ENCODE peak calls at places on chromosomes 2 and 18, in ten cellular contexts. One of them, this sample, is unnamed.

GRCh38 chr2:98457045-98457696 is 12.5 kb downstream of the INPP4A start:
- DNase-seq in nephron progenitor cell: no peak
- DNase-seq in endodermal cell: peak
- DNase-seq in MCF 10A: peak
- DNase-seq in kidney epithelial cell: no peak
- DNase-seq in OCI-LY7: no peak
- DNase-seq in fibroblast of pulmonary artery: peak
- DNase-seq in bronchial epithelial cell: peak
- DNase-seq in BE2C: no peak
- DNase-seq in CD8-positive, alpha-beta T cell: no peak
- DNase-seq in this sample: peak

GRCh38 chr18:63970803-63971191 is 916 bp downstream of the SERPINB8 start:
- DNase-seq in BE2C: no peak
- DNase-seq in kidney epithelial cell: no peak
- DNase-seq in OCI-LY7: no peak
- DNase-seq in nephron progenitor cell: peak
- DNase-seq in fibroblast of pulmonary artery: no peak
- DNase-seq in endodermal cell: peak
- DNase-seq in MCF 10A: peak
- DNase-seq in bronchial epithelial cell: peak
- DNase-seq in CD8-positive, alpha-beta T cell: no peak
- DNase-seq in this sample: peak

GRCh38 chr18:3693385-3693784 is 243.4 kb downstream of the TGIF1 start:
- DNase-seq in bronchial epithelial cell: no peak
- DNase-seq in CD8-positive, alpha-beta T cell: no peak
- DNase-seq in endodermal cell: no peak
- DNase-seq in kidney epithelial cell: no peak
- DNase-seq in BE2C: no peak
- DNase-seq in MCF 10A: no peak
- DNase-seq in fibroblast of pulmonary artery: no peak
- DNase-seq in OCI-LY7: no peak
- DNase-seq in nephron progenitor cell: no peak
- DNase-seq in this sample: no peak

GRCh38 chr2:238913931-238914647 is 66.2 kb downstream of the TWIST2 start:
- DNase-seq in fibroblast of pulmonary artery: no peak
- DNase-seq in OCI-LY7: no peak
- DNase-seq in bronchial epithelial cell: no peak
- DNase-seq in kidney epithelial cell: no peak
- DNase-seq in CD8-positive, alpha-beta T cell: no peak
- DNase-seq in MCF 10A: no peak
- DNase-seq in nephron progenitor cell: no peak
- DNase-seq in endodermal cell: peak
- DNase-seq in BE2C: no peak
- DNase-seq in this sample: no peak

GRCh38 chr2:120239488-120240287 is 13.0 kb upstream of the RALB start:
- DNase-seq in nephron progenitor cell: no peak
- DNase-seq in OCI-LY7: no peak
- DNase-seq in BE2C: no peak
- DNase-seq in MCF 10A: peak
- DNase-seq in bronchial epithelial cell: peak
- DNase-seq in endodermal cell: peak
- DNase-seq in CD8-positive, alpha-beta T cell: no peak
- DNase-seq in kidney epithelial cell: no peak
- DNase-seq in fibroblast of pulmonary artery: peak
- DNase-seq in this sample: peak

GRCh38 chr18:26656401-26656943 is 108.1 kb upstream of the KCTD1 start:
- DNase-seq in CD8-positive, alpha-beta T cell: no peak
- DNase-seq in OCI-LY7: no peak
- DNase-seq in fibroblast of pulmonary artery: no peak
- DNase-seq in endodermal cell: no peak
- DNase-seq in BE2C: no peak
- DNase-seq in MCF 10A: no peak
- DNase-seq in kidney epithelial cell: no peak
- DNase-seq in nephron progenitor cell: no peak
- DNase-seq in bronchial epithelial cell: no peak
- DNase-seq in this sample: no peak

GRCh38 chr2:120763516-120763915 is 27.8 kb downstream of the GLI2 start:
- DNase-seq in endodermal cell: peak
- DNase-seq in fibroblast of pulmonary artery: peak
- DNase-seq in MCF 10A: peak
- DNase-seq in OCI-LY7: no peak
- DNase-seq in nephron progenitor cell: no peak
- DNase-seq in CD8-positive, alpha-beta T cell: no peak
- DNase-seq in bronchial epithelial cell: no peak
- DNase-seq in BE2C: no peak
- DNase-seq in kidney epithelial cell: no peak
- DNase-seq in this sample: no peak

GRCh38 chr2:216536725-216537124 is 38.1 kb downstream of the RPL37A start:
- DNase-seq in bronchial epithelial cell: no peak
- DNase-seq in fibroblast of pulmonary artery: peak
- DNase-seq in BE2C: peak
- DNase-seq in endodermal cell: peak
- DNase-seq in OCI-LY7: no peak
- DNase-seq in nephron progenitor cell: no peak
- DNase-seq in kidney epithelial cell: no peak
- DNase-seq in MCF 10A: no peak
- DNase-seq in CD8-positive, alpha-beta T cell: no peak
- DNase-seq in this sample: no peak

GRCh38 chr2:128311216-128311754 is 7.4 kb downstream of the HS6ST1 start:
- DNase-seq in nephron progenitor cell: no peak
- DNase-seq in endodermal cell: peak
- DNase-seq in MCF 10A: no peak
- DNase-seq in CD8-positive, alpha-beta T cell: no peak
- DNase-seq in fibroblast of pulmonary artery: no peak
- DNase-seq in kidney epithelial cell: no peak
- DNase-seq in BE2C: no peak
- DNase-seq in bronchial epithelial cell: no peak
- DNase-seq in OCI-LY7: no peak
- DNase-seq in this sample: no peak

GRCh38 chr2:182814804-182815203 is 51.6 kb downstream of the FRZB start:
- DNase-seq in MCF 10A: no peak
- DNase-seq in fibroblast of pulmonary artery: no peak
- DNase-seq in BE2C: no peak
- DNase-seq in OCI-LY7: no peak
- DNase-seq in endodermal cell: no peak
- DNase-seq in bronchial epithelial cell: no peak
- DNase-seq in kidney epithelial cell: no peak
- DNase-seq in CD8-positive, alpha-beta T cell: no peak
- DNase-seq in nephron progenitor cell: no peak
- DNase-seq in this sample: no peak

GRCh38 chr2:182804128-182804527 is 62.3 kb downstream of the FRZB start:
- DNase-seq in BE2C: no peak
- DNase-seq in fibroblast of pulmonary artery: no peak
- DNase-seq in CD8-positive, alpha-beta T cell: no peak
- DNase-seq in bronchial epithelial cell: no peak
- DNase-seq in kidney epithelial cell: no peak
- DNase-seq in OCI-LY7: no peak
- DNase-seq in MCF 10A: no peak
- DNase-seq in nephron progenitor cell: no peak
- DNase-seq in endodermal cell: no peak
- DNase-seq in this sample: no peak

GRCh38 chr2:182814380-182814779 is 52.1 kb downstream of the FRZB start:
- DNase-seq in OCI-LY7: no peak
- DNase-seq in fibroblast of pulmonary artery: no peak
- DNase-seq in BE2C: no peak
- DNase-seq in MCF 10A: no peak
- DNase-seq in kidney epithelial cell: no peak
- DNase-seq in bronchial epithelial cell: no peak
- DNase-seq in CD8-positive, alpha-beta T cell: no peak
- DNase-seq in nephron progenitor cell: no peak
- DNase-seq in endodermal cell: no peak
- DNase-seq in this sample: no peak

DNA sequence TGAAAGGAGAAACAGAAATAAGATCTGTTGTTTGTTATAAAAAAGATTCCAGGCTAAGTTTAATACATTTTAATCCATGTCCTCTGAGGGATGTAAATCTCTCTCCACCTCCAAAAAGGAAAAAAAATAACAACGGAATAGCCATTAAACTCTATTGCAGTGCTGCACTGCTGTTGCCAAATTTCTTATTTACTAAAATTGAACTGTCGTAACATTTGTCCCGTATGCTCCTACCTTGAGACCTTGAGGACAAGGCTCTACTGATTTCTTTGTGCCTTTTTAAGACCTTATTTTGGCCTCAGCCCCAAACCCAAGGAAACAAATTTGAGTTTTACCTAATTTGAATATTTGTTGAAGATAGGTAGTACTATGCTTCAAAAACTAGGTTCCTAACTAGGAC is 56.4 kb downstream of the FRZB start:
- DNase-seq in fibroblast of pulmonary artery: no peak
- DNase-seq in BE2C: no peak
- DNase-seq in nephron progenitor cell: no peak
- DNase-seq in endodermal cell: no peak
- DNase-seq in bronchial epithelial cell: no peak
- DNase-seq in MCF 10A: no peak
- DNase-seq in CD8-positive, alpha-beta T cell: no peak
- DNase-seq in OCI-LY7: no peak
- DNase-seq in kidney epithelial cell: no peak
- DNase-seq in this sample: no peak
- TF ChIP-seq CTCF in fibroblast of pulmonary artery: no peak
- TF ChIP-seq CTCF in BE2C: no peak
- TF ChIP-seq CTCF in nephron progenitor cell: no peak
- TF ChIP-seq CTCF in endodermal cell: no peak
- TF ChIP-seq CTCF in bronchial epithelial cell: no peak
- TF ChIP-seq CTCF in MCF 10A: no peak
- TF ChIP-seq CTCF in CD8-positive, alpha-beta T cell: no peak
- TF ChIP-seq CTCF in OCI-LY7: no peak
- TF ChIP-seq CTCF in kidney epithelial cell: no peak
- TF ChIP-seq CTCF in this sample: no peak

DNA sequence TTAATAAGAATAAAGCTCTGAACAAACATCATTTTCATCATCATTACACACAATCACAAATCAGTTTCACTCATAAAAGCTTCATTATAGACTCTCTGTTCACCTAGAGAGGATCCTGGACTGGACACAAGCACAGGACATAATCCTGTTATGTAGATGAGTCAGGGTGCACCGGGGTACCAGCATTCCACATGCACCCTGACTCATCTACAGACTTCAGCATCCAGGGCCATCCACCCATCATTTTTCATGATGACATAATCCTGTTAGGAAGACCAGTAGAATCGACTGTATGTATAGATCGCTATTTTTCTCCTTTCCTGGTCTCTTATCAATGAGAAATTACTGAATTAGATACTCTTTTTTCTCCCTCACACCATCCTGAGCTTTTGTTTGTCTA is 73.7 kb upstream of the PIK3C3 start:
- DNase-seq in nephron progenitor cell: no peak
- DNase-seq in MCF 10A: peak
- DNase-seq in endodermal cell: no peak
- DNase-seq in bronchial epithelial cell: peak
- DNase-seq in CD8-positive, alpha-beta T cell: no peak
- DNase-seq in kidney epithelial cell: no peak
- DNase-seq in OCI-LY7: no peak
- DNase-seq in BE2C: no peak
- DNase-seq in fibroblast of pulmonary artery: peak
- DNase-seq in this sample: peak
- TF ChIP-seq CTCF in nephron progenitor cell: no peak
- TF ChIP-seq CTCF in MCF 10A: no peak
- TF ChIP-seq CTCF in endodermal cell: no peak
- TF ChIP-seq CTCF in bronchial epithelial cell: no peak
- TF ChIP-seq CTCF in CD8-positive, alpha-beta T cell: no peak
- TF ChIP-seq CTCF in kidney epithelial cell: no peak
- TF ChIP-seq CTCF in OCI-LY7: no peak
- TF ChIP-seq CTCF in BE2C: no peak
- TF ChIP-seq CTCF in fibroblast of pulmonary artery: no peak
- TF ChIP-seq CTCF in this sample: no peak

GRCh38 chr2:217872319-217872718 is 130.5 kb downstream of the TNS1 start:
- DNase-seq in OCI-LY7: no peak
- DNase-seq in endodermal cell: no peak
- DNase-seq in nephron progenitor cell: no peak
- DNase-seq in MCF 10A: no peak
- DNase-seq in CD8-positive, alpha-beta T cell: no peak
- DNase-seq in bronchial epithelial cell: no peak
- DNase-seq in kidney epithelial cell: no peak
- DNase-seq in BE2C: no peak
- DNase-seq in fibroblast of pulmonary artery: no peak
- DNase-seq in this sample: no peak
- TF ChIP-seq CTCF in OCI-LY7: no peak
- TF ChIP-seq CTCF in endodermal cell: peak
- TF ChIP-seq CTCF in nephron progenitor cell: no peak
- TF ChIP-seq CTCF in MCF 10A: no peak
- TF ChIP-seq CTCF in CD8-positive, alpha-beta T cell: no peak
- TF ChIP-seq CTCF in bronchial epithelial cell: no peak
- TF ChIP-seq CTCF in kidney epithelial cell: no peak
- TF ChIP-seq CTCF in BE2C: peak
- TF ChIP-seq CTCF in fibroblast of pulmonary artery: peak
- TF ChIP-seq CTCF in this sample: peak

DNA sequence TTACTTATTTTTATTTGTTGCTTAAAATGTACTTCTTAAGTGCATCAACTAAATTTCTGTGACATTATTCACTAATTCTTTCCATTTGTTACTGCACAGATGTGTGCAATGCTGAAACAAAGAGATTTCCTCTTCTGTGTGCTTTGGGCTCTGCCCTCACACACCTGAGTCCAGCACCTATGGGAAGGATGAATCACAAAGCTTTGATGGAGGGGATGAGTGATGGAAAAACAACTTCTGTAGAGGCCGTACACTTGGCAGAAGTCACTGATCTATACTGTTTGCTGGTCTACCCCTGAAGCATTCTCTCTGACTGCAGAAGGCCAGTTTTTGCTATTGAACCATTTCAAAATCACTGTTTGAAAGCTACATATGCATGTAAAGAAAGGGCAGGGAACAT is 178.4 kb downstream of the ZEB2 start:
- DNase-seq in OCI-LY7: no peak
- DNase-seq in endodermal cell: no peak
- DNase-seq in nephron progenitor cell: no peak
- DNase-seq in bronchial epithelial cell: no peak
- DNase-seq in MCF 10A: no peak
- DNase-seq in CD8-positive, alpha-beta T cell: no peak
- DNase-seq in fibroblast of pulmonary artery: no peak
- DNase-seq in kidney epithelial cell: no peak
- DNase-seq in BE2C: no peak
- DNase-seq in this sample: no peak
- TF ChIP-seq CTCF in OCI-LY7: no peak
- TF ChIP-seq CTCF in endodermal cell: no peak
- TF ChIP-seq CTCF in nephron progenitor cell: no peak
- TF ChIP-seq CTCF in bronchial epithelial cell: no peak
- TF ChIP-seq CTCF in MCF 10A: no peak
- TF ChIP-seq CTCF in CD8-positive, alpha-beta T cell: no peak
- TF ChIP-seq CTCF in fibroblast of pulmonary artery: no peak
- TF ChIP-seq CTCF in kidney epithelial cell: no peak
- TF ChIP-seq CTCF in BE2C: no peak
- TF ChIP-seq CTCF in this sample: no peak

This sample was measured in HFFc6.